ENCODE peak calls at places on chromosomes 3 and 15, in seven cellular contexts. Z is HepG2, C is HCT116, O is A549, W is GM12878, D is K562, U is H1. Y is an unnamed sample.

GRCh38 chr3:63967675-63968611 is 55.4 kb downstream of the PSMD6 start:
- DNase-seq in Z (peak; percentile 88), C (no peak), O (no peak), W (peak; percentile 53), D (peak; percentile 48), U (no peak), Y (peak; percentile 70)

GRCh38 chr3:178754852-178755510 is 218.7 kb downstream of the KCNMB2 start:
- DNase-seq in Z (no peak), C (no peak), O (no peak), W (no peak), D (no peak), U (no peak), Y (no peak)

GRCh38 chr3:194282436-194283122 is 68.5 kb downstream of the CPN2 start:
- DNase-seq in Z (no peak), C (no peak), O (no peak), W (no peak), D (no peak), U (no peak), Y (no peak)

GRCh38 chr3:137471130-137471529 is 293.0 kb upstream of the SOX14 start:
- DNase-seq in Z (no peak), C (no peak), O (no peak), W (peak; percentile 68), D (no peak), U (no peak), Y (no peak)

GRCh38 chr3:15795563-15796308 is 2.0 kb downstream of the ANKRD28 start:
- DNase-seq in Z (no peak), C (no peak), O (no peak), W (no peak), D (peak; percentile 35), U (no peak), Y (peak; percentile 68)

GRCh38 chr3:193134895-193135294 is 106.1 kb upstream of the PLAAT1 start:
- DNase-seq in Z (no peak), C (no peak), O (no peak), W (no peak), D (no peak), U (no peak), Y (peak; percentile 53)

GRCh38 chr15:31932581-31932980 is 97.7 kb upstream of the CHRNA7 start:
- DNase-seq in Z (no peak), C (no peak), O (no peak), W (no peak), D (no peak), U (no peak), Y (no peak)

GRCh38 chr3:12557472-12558105 is 702 bp downstream of the MKRN2 start:
- DNase-seq in Z (peak; percentile 49), C (no peak), O (no peak), W (no peak), D (peak; percentile 46), U (no peak), Y (peak; percentile 59)

GRCh38 chr15:66803182-66803729 is 101.2 kb downstream of the SMAD6 start:
- DNase-seq in Z (peak; percentile 84), C (peak; percentile 86), O (peak; percentile 95), W (no peak), D (peak; percentile 95), U (peak; percentile 56), Y (peak; percentile 98)

GRCh38 chr15:40323953-40324937 is 753 bp downstream of the INAFM2 start:
- DNase-seq in Z (no peak), C (no peak), O (no peak), W (no peak), D (peak; percentile 29), U (no peak), Y (no peak)

GRCh38 chr3:64084640-64085039 is 61.3 kb upstream of the PSMD6 start:
- DNase-seq in Z (peak; percentile 24), C (peak; percentile 26), O (peak; percentile 96), W (no peak), D (no peak), U (no peak), Y (peak; percentile 91)

GRCh38 chr15:93321881-93322282 is 232.9 kb upstream of the RGMA start:
- DNase-seq in Z (peak; percentile 78), C (no peak), O (no peak), W (no peak), D (no peak), U (no peak), Y (no peak)

GRCh38 chr15:26628879-26629529 is 143.9 kb downstream of the GABRB3 start:
- DNase-seq in Z (no peak), C (no peak), O (peak; percentile 97), W (no peak), D (peak; percentile 85), U (peak; percentile 51), Y (peak; percentile 2)

GRCh38 chr3:46186856-46187700 is 21.0 kb downstream of the CCR1 start:
- DNase-seq in Z (no peak), C (no peak), O (no peak), W (peak; percentile 87), D (no peak), U (no peak), Y (no peak)

GRCh38 chr3:12479919-12480425 is 4.3 kb upstream of the TSEN2 start:
- DNase-seq in Z (peak; percentile 66), C (peak; percentile 48), O (peak; percentile 58), W (no peak), D (peak; percentile 62), U (no peak), Y (peak; percentile 55)

GRCh38 chr3:125054436-125055164 is 1.2 kb downstream of the HEG1 start:
- DNase-seq in Z (peak; percentile 85), C (no peak), O (peak; percentile 26), W (peak; percentile 62), D (no peak), U (no peak), Y (peak; percentile 68)

GRCh38 chr3:46987485-46988401 is 8.3 kb downstream of the NBEAL2 start:
- DNase-seq in Z (no peak), C (no peak), O (peak; percentile 30), W (peak; percentile 63), D (peak; percentile 98), U (no peak), Y (no peak)

GRCh38 chr3:179933872-179934271 is 102.9 kb downstream of the PEX5L start:
- DNase-seq in Z (no peak), C (no peak), O (no peak), W (no peak), D (no peak), U (no peak), Y (no peak)

GRCh38 chr3:66092175-66092990 is 53.7 kb upstream of the MAGI1 start:
- DNase-seq in Z (no peak), C (no peak), O (no peak), W (no peak), D (no peak), U (no peak), Y (no peak)

GRCh38 chr3:10814623-10815022 is 1.4 kb upstream of the SLC6A11 start:
- DNase-seq in Z (no peak), C (no peak), O (no peak), W (no peak), D (no peak), U (no peak), Y (no peak)
- TF ChIP-seq CEBPB in Z (no peak), C (no peak), O (no peak), W (no peak), D (no peak), U (no peak), Y (no peak)

DNA sequence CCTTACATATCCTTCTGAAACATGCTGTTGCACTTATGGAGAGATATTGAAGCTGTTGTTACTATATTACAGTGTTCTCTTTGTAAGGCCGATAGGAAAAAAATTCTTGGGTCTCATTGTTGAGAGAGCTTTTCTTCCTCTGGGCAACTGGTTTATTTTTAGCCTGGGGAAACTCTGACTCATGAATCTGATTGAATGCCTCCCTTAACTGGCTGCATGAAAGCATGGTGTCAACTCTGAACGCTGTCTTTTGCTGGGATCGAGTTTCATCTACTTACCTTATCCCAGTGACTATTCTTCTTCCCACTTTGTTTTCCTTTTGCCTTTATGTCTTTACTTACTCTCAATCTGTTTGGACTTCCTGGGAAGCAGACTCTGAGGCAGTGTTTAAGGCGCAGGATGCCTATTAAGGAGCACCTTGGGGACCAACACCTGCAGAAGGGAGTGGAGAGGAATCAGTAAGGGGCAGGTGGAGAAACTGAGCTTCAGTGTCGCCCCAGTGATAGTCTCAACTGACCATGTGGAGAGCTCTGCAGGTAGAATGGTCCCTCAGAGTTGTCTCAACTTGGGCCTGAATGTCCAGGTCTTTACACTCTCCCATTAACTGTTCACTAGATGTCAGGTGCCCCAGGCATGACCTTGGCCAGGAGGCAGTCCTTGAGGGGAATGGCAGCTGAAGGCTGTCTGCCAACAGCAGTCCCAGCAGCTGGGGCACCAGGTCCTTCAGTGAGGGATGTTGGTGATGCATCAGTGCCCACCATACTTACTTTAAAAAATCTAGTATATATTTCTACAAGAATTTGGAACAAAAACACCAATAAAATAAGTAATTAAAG is 88.9 kb upstream of the CCNL1 start:
- DNase-seq in Z (peak; percentile 10), C (peak; percentile 71), O (peak; percentile 27), W (no peak), D (peak; percentile 51), U (no peak), Y (peak; percentile 94)
- TF ChIP-seq CEBPB in Z (no peak), C (peak; percentile 16), O (no peak), W (no peak), D (no peak), U (no peak), Y (no peak)

DNA sequence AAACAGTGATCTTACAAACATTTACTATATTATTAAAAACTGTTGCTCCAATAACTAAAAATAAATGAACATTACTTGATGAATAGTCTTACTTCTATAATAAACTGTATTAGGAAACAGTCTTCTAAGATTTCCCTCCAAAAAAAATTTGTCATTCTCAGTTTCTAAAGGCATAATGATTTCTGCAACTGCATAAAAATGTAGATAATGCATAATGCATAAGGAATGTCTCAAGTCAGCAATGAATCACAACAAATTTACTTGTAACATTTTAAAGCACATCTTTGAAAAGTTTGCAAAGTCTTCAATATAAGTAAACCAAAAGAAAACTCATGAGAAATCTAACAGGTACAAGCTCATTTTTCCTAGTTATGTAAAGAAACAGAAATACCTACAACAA is 113.5 kb downstream of the VPS13C start:
- DNase-seq in Z (no peak), C (no peak), O (no peak), W (no peak), D (no peak), U (no peak), Y (peak; percentile 57)
- TF ChIP-seq CEBPB in Z (no peak), C (no peak), O (no peak), W (no peak), D (no peak), U (no peak), Y (peak; percentile 9)

GRCh38 chr15:28902856-28903255 is 17.1 kb downstream of the APBA2 start:
- DNase-seq in Z (no peak), C (no peak), O (no peak), W (no peak), D (no peak), U (no peak), Y (no peak)

GRCh38 chr15:28901987-28902745 is 16.4 kb downstream of the APBA2 start:
- DNase-seq in Z (no peak), C (no peak), O (peak; percentile 32), W (no peak), D (peak; percentile 79), U (no peak), Y (no peak)

GRCh38 chr15:28904541-28905303 is 18.9 kb downstream of the APBA2 start:
- DNase-seq in Z (no peak), C (no peak), O (no peak), W (no peak), D (peak; percentile 93), U (no peak), Y (no peak)

GRCh38 chr15:28903555-28903954 is 17.8 kb downstream of the APBA2 start:
- DNase-seq in Z (no peak), C (no peak), O (no peak), W (no peak), D (no peak), U (no peak), Y (no peak)

DNA sequence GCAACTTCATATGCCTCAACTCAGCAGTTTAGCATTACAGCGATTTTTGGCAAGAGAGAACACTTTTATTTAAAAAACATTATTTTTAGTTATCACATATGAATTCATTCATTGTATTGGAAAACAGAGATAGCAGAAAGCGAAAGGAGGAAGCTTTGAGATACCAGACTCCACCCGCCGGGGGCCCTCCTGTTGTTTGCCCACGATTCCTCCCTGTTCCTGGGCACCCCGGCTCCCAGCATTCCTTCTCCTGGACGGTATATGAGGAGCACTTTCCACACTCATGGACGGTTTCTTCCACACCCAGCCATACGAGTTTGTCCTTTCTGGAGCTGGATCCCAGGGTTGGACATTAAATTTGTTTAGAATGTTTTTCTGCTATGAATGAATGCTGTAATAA is 18.2 kb downstream of the APBA2 start:
- DNase-seq in Z (no peak), C (no peak), O (no peak), W (no peak), D (no peak), U (no peak), Y (no peak)
- TF ChIP-seq CEBPB in Z (no peak), C (no peak), O (no peak), W (no peak), D (no peak), U (no peak), Y (no peak)

Y was measured in IMR-90.